ENCODE peak calls at places on chromosomes 4 and X, in eight cellular contexts. One of them, this sample, is unnamed.

GRCh38 chrX:8873102-8873501 is 71.9 kb upstream of the FAM9A start:
- DNase-seq in GM13976: no peak
- DNase-seq in fibroblast of lung: no peak
- DNase-seq in left lung: no peak
- DNase-seq in HFF-Myc: no peak
- DNase-seq in RWPE1: no peak
- DNase-seq in astrocyte: no peak
- DNase-seq in uterus: no peak
- DNase-seq in this sample: no peak

GRCh38 chrX:144006811-144007210 is 122.9 kb downstream of the UBE2NL start:
- DNase-seq in HFF-Myc: no peak
- DNase-seq in uterus: no peak
- DNase-seq in GM13976: no peak
- DNase-seq in RWPE1: peak; percentile 12
- DNase-seq in astrocyte: peak; percentile 10
- DNase-seq in left lung: no peak
- DNase-seq in fibroblast of lung: peak; percentile 49
- DNase-seq in this sample: no peak

GRCh38 chr4:53015681-53016080 is 153.6 kb downstream of the RASL11B start:
- DNase-seq in astrocyte: peak; percentile 31
- DNase-seq in fibroblast of lung: peak; percentile 81
- DNase-seq in left lung: no peak
- DNase-seq in GM13976: no peak
- DNase-seq in RWPE1: no peak
- DNase-seq in uterus: peak; percentile 51
- DNase-seq in HFF-Myc: no peak
- DNase-seq in this sample: no peak

GRCh38 chr4:1554876-1555265 is 129.2 kb downstream of the FAM53A start:
- DNase-seq in HFF-Myc: no peak
- DNase-seq in astrocyte: no peak
- DNase-seq in RWPE1: no peak
- DNase-seq in GM13976: no peak
- DNase-seq in left lung: no peak
- DNase-seq in uterus: no peak
- DNase-seq in fibroblast of lung: no peak
- DNase-seq in this sample: no peak

GRCh38 chr4:131499139-131499873 is 1649.8 kb upstream of the PCDH10 start:
- DNase-seq in HFF-Myc: peak; percentile 2
- DNase-seq in RWPE1: peak; percentile 8
- DNase-seq in left lung: peak; percentile 31
- DNase-seq in fibroblast of lung: peak; percentile 90
- DNase-seq in GM13976: no peak
- DNase-seq in uterus: no peak
- DNase-seq in astrocyte: peak; percentile 92
- DNase-seq in this sample: no peak

GRCh38 chrX:15418041-15418706 is 34.0 kb upstream of the VEGFD start:
- DNase-seq in fibroblast of lung: peak; percentile 69
- DNase-seq in GM13976: no peak
- DNase-seq in HFF-Myc: no peak
- DNase-seq in RWPE1: no peak
- DNase-seq in left lung: no peak
- DNase-seq in astrocyte: peak; percentile 79
- DNase-seq in uterus: no peak
- DNase-seq in this sample: no peak

GRCh38 chrX:129540725-129541184 is 696 bp downstream of the OCRL start:
- DNase-seq in HFF-Myc: no peak
- DNase-seq in astrocyte: no peak
- DNase-seq in left lung: no peak
- DNase-seq in fibroblast of lung: no peak
- DNase-seq in uterus: peak; percentile 18
- DNase-seq in GM13976: peak; percentile 26
- DNase-seq in RWPE1: no peak
- DNase-seq in this sample: peak; percentile 38

GRCh38 chrX:107971636-107972035 is 10.5 kb downstream of the TEX13B start:
- DNase-seq in astrocyte: no peak
- DNase-seq in fibroblast of lung: peak; percentile 1
- DNase-seq in GM13976: no peak
- DNase-seq in uterus: no peak
- DNase-seq in left lung: no peak
- DNase-seq in RWPE1: no peak
- DNase-seq in HFF-Myc: no peak
- DNase-seq in this sample: no peak

DNA sequence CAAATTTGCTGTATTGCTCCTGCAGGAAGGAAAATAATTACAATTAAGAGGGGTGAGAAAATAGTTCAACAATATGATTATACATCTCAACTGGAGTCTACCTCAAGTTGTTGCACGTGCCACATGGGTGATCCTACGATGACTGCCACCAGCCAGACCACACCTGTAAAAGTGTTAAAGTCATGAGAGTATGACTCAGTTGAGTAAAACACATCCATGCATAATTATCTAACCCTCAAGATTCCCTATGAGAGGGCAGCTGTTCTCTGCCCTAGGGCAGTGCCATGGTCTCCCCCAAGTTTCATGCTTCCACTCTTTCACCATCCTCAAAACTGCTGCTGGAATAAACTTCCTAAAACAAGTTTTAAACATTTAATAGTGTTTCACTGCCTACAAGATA is 44.1 kb downstream of the QRFPR start:
- DNase-seq in fibroblast of lung: no peak
- DNase-seq in uterus: no peak
- DNase-seq in HFF-Myc: no peak
- DNase-seq in GM13976: no peak
- DNase-seq in RWPE1: no peak
- DNase-seq in astrocyte: no peak
- DNase-seq in left lung: no peak
- DNase-seq in this sample: no peak
- TF ChIP-seq CTCF in fibroblast of lung: no peak
- TF ChIP-seq CTCF in uterus: no peak
- TF ChIP-seq CTCF in HFF-Myc: no peak
- TF ChIP-seq CTCF in GM13976: no peak
- TF ChIP-seq CTCF in RWPE1: no peak
- TF ChIP-seq CTCF in astrocyte: no peak
- TF ChIP-seq CTCF in left lung: no peak
- TF ChIP-seq CTCF in this sample: no peak

GRCh38 chr4:6783111-6783981 is 819 bp downstream of the KIAA0232 start:
- DNase-seq in GM13976: peak; percentile 97
- DNase-seq in left lung: peak; percentile 97
- DNase-seq in RWPE1: peak; percentile 94
- DNase-seq in HFF-Myc: no peak
- DNase-seq in fibroblast of lung: peak; percentile 90
- DNase-seq in astrocyte: peak; percentile 58
- DNase-seq in uterus: peak; percentile 89
- DNase-seq in this sample: peak; percentile 97

GRCh38 chr4:6781561-6781960 is 966 bp upstream of the KIAA0232 start:
- DNase-seq in uterus: no peak
- DNase-seq in left lung: no peak
- DNase-seq in astrocyte: no peak
- DNase-seq in GM13976: no peak
- DNase-seq in RWPE1: no peak
- DNase-seq in HFF-Myc: no peak
- DNase-seq in fibroblast of lung: no peak
- DNase-seq in this sample: no peak

GRCh38 chr4:6782846-6783110 is 251 bp downstream of the KIAA0232 start:
- DNase-seq in fibroblast of lung: no peak
- DNase-seq in RWPE1: no peak
- DNase-seq in GM13976: no peak
- DNase-seq in uterus: no peak
- DNase-seq in left lung: no peak
- DNase-seq in astrocyte: no peak
- DNase-seq in HFF-Myc: no peak
- DNase-seq in this sample: no peak

GRCh38 chr4:6781113-6781512 is 1.4 kb upstream of the KIAA0232 start:
- DNase-seq in RWPE1: no peak
- DNase-seq in astrocyte: no peak
- DNase-seq in fibroblast of lung: no peak
- DNase-seq in uterus: no peak
- DNase-seq in GM13976: no peak
- DNase-seq in HFF-Myc: no peak
- DNase-seq in left lung: no peak
- DNase-seq in this sample: no peak

GRCh38 chr4:6782147-6782845 is at the start of gene KIAA0232:
- DNase-seq in GM13976: peak; percentile 96
- DNase-seq in astrocyte: peak; percentile 93
- DNase-seq in uterus: peak; percentile 90
- DNase-seq in HFF-Myc: peak; percentile 45
- DNase-seq in fibroblast of lung: peak; percentile 95
- DNase-seq in left lung: peak; percentile 98
- DNase-seq in RWPE1: peak; percentile 89
- DNase-seq in this sample: peak; percentile 99
- TF ChIP-seq CTCF in GM13976: peak; percentile 11
- TF ChIP-seq CTCF in astrocyte: no peak
- TF ChIP-seq CTCF in uterus: no peak
- TF ChIP-seq CTCF in HFF-Myc: no peak
- TF ChIP-seq CTCF in fibroblast of lung: no peak
- TF ChIP-seq CTCF in left lung: no peak
- TF ChIP-seq CTCF in RWPE1: no peak
- TF ChIP-seq CTCF in this sample: peak; percentile 38

DNA sequence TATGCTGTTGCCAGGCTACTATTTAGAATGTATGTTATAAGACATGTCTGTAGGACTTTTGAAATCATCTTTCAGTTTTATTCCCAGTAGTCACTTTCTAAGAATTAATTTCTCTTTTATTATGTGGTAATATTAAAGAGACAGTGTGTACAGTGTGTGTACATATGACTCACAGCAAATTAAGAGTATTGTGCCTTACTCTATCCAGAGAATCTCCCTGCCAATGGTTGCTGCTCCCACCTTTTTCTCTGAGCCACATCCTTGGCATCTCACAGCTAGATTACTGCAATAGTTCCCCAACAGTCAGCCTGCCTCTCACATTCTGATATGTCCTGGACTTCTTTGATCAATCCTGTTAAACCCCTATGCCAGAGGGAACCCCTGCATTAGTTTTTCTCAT is 114.5 kb downstream of the ANXA5 start:
- DNase-seq in left lung: no peak
- DNase-seq in HFF-Myc: no peak
- DNase-seq in astrocyte: no peak
- DNase-seq in uterus: no peak
- DNase-seq in fibroblast of lung: no peak
- DNase-seq in GM13976: no peak
- DNase-seq in RWPE1: peak; percentile 5
- DNase-seq in this sample: no peak
- TF ChIP-seq CTCF in left lung: no peak
- TF ChIP-seq CTCF in HFF-Myc: no peak
- TF ChIP-seq CTCF in astrocyte: no peak
- TF ChIP-seq CTCF in uterus: no peak
- TF ChIP-seq CTCF in fibroblast of lung: no peak
- TF ChIP-seq CTCF in GM13976: no peak
- TF ChIP-seq CTCF in RWPE1: no peak
- TF ChIP-seq CTCF in this sample: no peak

GRCh38 chr4:87219648-87220093 is 747 bp downstream of the KLHL8 start:
- DNase-seq in uterus: peak; percentile 33
- DNase-seq in astrocyte: peak; percentile 35
- DNase-seq in fibroblast of lung: no peak
- DNase-seq in RWPE1: no peak
- DNase-seq in GM13976: peak; percentile 64
- DNase-seq in HFF-Myc: peak; percentile 14
- DNase-seq in left lung: peak; percentile 89
- DNase-seq in this sample: peak; percentile 53
- TF ChIP-seq CTCF in uterus: peak; percentile 16
- TF ChIP-seq CTCF in astrocyte: peak; percentile 5
- TF ChIP-seq CTCF in fibroblast of lung: peak; percentile 16
- TF ChIP-seq CTCF in RWPE1: peak; percentile 54
- TF ChIP-seq CTCF in GM13976: peak; percentile 16
- TF ChIP-seq CTCF in HFF-Myc: peak; percentile 5
- TF ChIP-seq CTCF in left lung: no peak
- TF ChIP-seq CTCF in this sample: peak; percentile 6